ENCODE peak calls at places on chromosomes 2 and 18, in ten cellular contexts. L is GM13977, C is sigmoid colon, M is transverse colon, A is psoas muscle, X is lower leg skin, K is cardiac muscle cell, I is astrocyte of the spinal cord, E is left ventricle myocardium inferior, R is B cell. Z is an unnamed sample.

GRCh38 chr2:127662937-127663565 is 12.3 kb downstream of the LIMS2 start:
- DNase-seq in I (no peak), X (no peak), M (peak), K (no peak), E (no peak), C (peak), L (no peak), A (no peak), R (no peak), Z (no peak)

GRCh38 chr18:77057043-77057442 is 75.5 kb downstream of the MBP start:
- DNase-seq in R (no peak), L (no peak), K (peak), C (no peak), A (peak), E (peak), M (no peak), X (peak), I (no peak), Z (no peak)

GRCh38 chr2:108239786-108240185 is at the start of gene SULT1C3:
- DNase-seq in I (no peak), X (no peak), R (no peak), L (no peak), C (no peak), M (peak), K (no peak), E (no peak), A (no peak), Z (no peak)

GRCh38 chr2:185219981-185220380 is 518.6 kb upstream of the FSIP2 start:
- DNase-seq in A (no peak), M (no peak), X (no peak), L (no peak), C (no peak), R (no peak), K (no peak), I (peak), E (no peak), Z (no peak)

GRCh38 chr18:36402765-36403396 is 105.4 kb downstream of the FHOD3 start:
- DNase-seq in A (peak), M (peak), E (peak), I (peak), L (no peak), X (peak), R (no peak), K (peak), C (peak), Z (peak)

GRCh38 chr2:199278099-199278498 is 179.6 kb downstream of the SATB2 start:
- DNase-seq in K (no peak), M (no peak), A (no peak), R (no peak), I (peak), E (no peak), C (no peak), L (no peak), X (no peak), Z (no peak)

GRCh38 chr18:73551211-73551610 is 596.4 kb downstream of the FBXO15 start:
- DNase-seq in M (no peak), R (no peak), K (no peak), E (no peak), C (no peak), A (no peak), I (no peak), X (no peak), L (no peak), Z (no peak)

GRCh38 chr2:45009303-45009927 is at the start of gene SIX2:
- DNase-seq in I (peak), L (peak), A (peak), E (peak), M (peak), X (peak), R (peak), K (peak), C (peak), Z (no peak)

GRCh38 chr18:61892683-61893303 is at the start of gene RNF152:
- DNase-seq in X (peak), R (peak), E (peak), L (no peak), A (peak), C (peak), I (peak), M (peak), K (peak), Z (peak)

GRCh38 chr2:111995148-111995547 is 59.9 kb upstream of the TMEM87B start:
- DNase-seq in C (no peak), I (no peak), R (no peak), L (no peak), M (peak), K (no peak), X (no peak), A (no peak), E (no peak), Z (no peak)

GRCh38 chr2:239298126-239298804 is 102.6 kb downstream of the HDAC4 start:
- DNase-seq in C (peak), R (no peak), X (peak), L (no peak), A (peak), I (no peak), M (peak), E (peak), K (no peak), Z (no peak)

GRCh38 chr2:20421988-20422678 is 24.7 kb upstream of the RHOB start:
- DNase-seq in A (peak), X (peak), E (peak), R (no peak), M (peak), I (peak), L (no peak), K (peak), C (peak), Z (no peak)

GRCh38 chr2:61620244-61621159 is 82.3 kb upstream of the XPO1 start:
- DNase-seq in R (no peak), M (no peak), E (no peak), A (no peak), K (peak), I (peak), L (peak), X (peak), C (no peak), Z (peak)

GRCh38 chr2:239318091-239318725 is 82.6 kb downstream of the HDAC4 start:
- DNase-seq in E (no peak), I (no peak), A (no peak), M (no peak), L (no peak), R (no peak), X (peak), C (peak), K (no peak), Z (no peak)

GRCh38 chr2:106097370-106098000 is 96.6 kb downstream of the UXS1 start:
- DNase-seq in C (no peak), M (no peak), E (no peak), X (peak), K (no peak), I (no peak), R (no peak), L (no peak), A (no peak), Z (no peak)

GRCh38 chr18:33269223-33269622 is 171.3 kb downstream of the CCDC178 start:
- DNase-seq in R (no peak), L (no peak), A (no peak), C (no peak), E (no peak), M (no peak), X (no peak), I (no peak), K (no peak), Z (no peak)

GRCh38 chr2:193776988-193777387 is 1582.3 kb upstream of the TMEFF2 start:
- DNase-seq in L (no peak), R (peak), I (no peak), K (no peak), X (no peak), E (no peak), M (no peak), A (no peak), C (no peak), Z (no peak)

GRCh38 chr2:207683879-207684627 is 27.4 kb upstream of the CCNYL1 start:
- DNase-seq in I (peak), E (no peak), C (no peak), A (no peak), K (peak), L (no peak), R (no peak), M (peak), X (no peak), Z (no peak)

GRCh38 chr18:63604791-63605567 is 17.8 kb downstream of the SERPINB13 start:
- DNase-seq in I (peak), A (no peak), K (no peak), C (no peak), L (no peak), X (no peak), R (no peak), E (no peak), M (no peak), Z (no peak)

GRCh38 chr18:79511671-79512301 is 116.1 kb downstream of the NFATC1 start:
- DNase-seq in C (peak), A (peak), L (no peak), E (no peak), I (no peak), K (no peak), R (no peak), X (peak), M (peak), Z (no peak)

GRCh38 chr18:31610841-31611240 is 19.2 kb downstream of the TTR start:
- DNase-seq in I (peak), L (no peak), C (no peak), M (peak), K (peak), X (no peak), E (no peak), A (no peak), R (no peak), Z (peak)

GRCh38 chr2:99101697-99102096 is 39.8 kb upstream of the C2orf15 start:
- DNase-seq in C (no peak), I (peak), A (no peak), L (no peak), M (no peak), E (no peak), R (no peak), K (peak), X (no peak), Z (no peak)

GRCh38 chr2:190488516-190489220 is 45.9 kb downstream of the NEMP2 start:
- DNase-seq in X (no peak), A (no peak), R (no peak), M (no peak), E (no peak), L (no peak), K (no peak), I (no peak), C (no peak), Z (no peak)

GRCh38 chr2:1209246-1209645 is 204.0 kb upstream of the TPO start:
- DNase-seq in C (no peak), X (no peak), R (no peak), A (no peak), E (no peak), L (no peak), K (no peak), M (no peak), I (no peak), Z (no peak)

GRCh38 chr18:48619016-48619415 is 80.2 kb downstream of the CTIF start:
- DNase-seq in M (no peak), K (no peak), I (no peak), E (no peak), R (no peak), A (no peak), X (no peak), C (no peak), L (no peak), Z (no peak)

GRCh38 chr2:73063909-73064875 is 7.3 kb downstream of the SFXN5 start:
- DNase-seq in R (no peak), A (no peak), K (peak), E (no peak), I (peak), M (peak), X (no peak), L (no peak), C (no peak), Z (no peak)

GRCh38 chr2:188813315-188813714 is 160.9 kb upstream of the COL3A1 start:
- DNase-seq in K (peak), E (no peak), I (peak), L (no peak), M (no peak), R (no peak), X (no peak), C (no peak), A (no peak), Z (no peak)

GRCh38 chr2:188293601-188294482 is 2.2 kb downstream of the GULP1 start:
- DNase-seq in L (no peak), R (no peak), E (peak), A (peak), K (peak), X (peak), C (peak), I (peak), M (peak), Z (no peak)

GRCh38 chr18:28514699-28515098 is 337.8 kb upstream of the CDH2 start:
- DNase-seq in E (no peak), I (no peak), R (no peak), K (no peak), C (no peak), L (no peak), X (no peak), M (no peak), A (no peak), Z (no peak)

GRCh38 chr2:110865188-110865587 is 132.8 kb downstream of the ACOXL start:
- DNase-seq in C (no peak), X (no peak), L (peak), R (no peak), I (no peak), E (no peak), A (no peak), M (peak), K (peak), Z (peak)

GRCh38 chr2:110866496-110866895 is 134.1 kb downstream of the ACOXL start:
- DNase-seq in R (no peak), L (no peak), A (no peak), C (no peak), I (no peak), M (no peak), X (no peak), E (no peak), K (no peak), Z (no peak)

GRCh38 chr2:110867078-110867477 is 134.7 kb downstream of the ACOXL start:
- DNase-seq in K (no peak), C (no peak), I (no peak), L (no peak), A (no peak), X (no peak), E (no peak), R (no peak), M (no peak), Z (no peak)

GRCh38 chr2:110864721-110865120 is 132.3 kb downstream of the ACOXL start:
- DNase-seq in C (no peak), K (no peak), A (no peak), I (no peak), X (no peak), M (no peak), R (no peak), E (no peak), L (no peak), Z (no peak)

DNA sequence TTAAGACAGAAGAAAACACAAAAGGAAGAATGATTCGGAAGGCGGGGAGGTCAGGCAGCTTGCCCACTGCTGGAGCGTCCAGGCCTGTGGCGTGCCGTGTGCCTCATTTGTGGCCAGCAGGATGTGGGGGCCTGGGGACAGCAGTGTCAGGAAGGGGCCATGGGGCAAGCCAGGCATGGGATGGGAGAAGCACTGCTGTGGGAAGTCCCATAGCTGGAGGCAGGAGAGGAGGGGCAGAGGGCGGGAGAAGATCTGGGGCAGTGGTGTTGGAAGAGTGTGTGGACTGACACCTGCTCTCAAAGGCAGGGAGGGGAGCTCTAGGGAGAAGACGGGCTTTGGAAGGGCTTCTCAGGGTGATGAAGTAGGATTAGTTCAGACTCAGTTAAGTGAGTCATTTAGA is 133.7 kb downstream of the ACOXL start:
- DNase-seq in M (no peak), R (no peak), K (no peak), L (no peak), A (no peak), I (no peak), E (no peak), X (no peak), C (no peak), Z (no peak)
- TF ChIP-seq CTCF in M (no peak), R (no peak), K (no peak), L (no peak), A (no peak), I (no peak), E (no peak), X (no peak), C (no peak), Z (no peak)

GRCh38 chr18:65754121-65754520 is 3.3 kb downstream of the CDH7 start:
- DNase-seq in R (no peak), C (no peak), X (no peak), M (no peak), K (no peak), L (no peak), E (no peak), A (no peak), I (peak), Z (no peak)

GRCh38 chr18:65752625-65753325 is 2.0 kb downstream of the CDH7 start:
- DNase-seq in K (no peak), E (no peak), M (no peak), X (no peak), C (no peak), R (no peak), L (no peak), I (no peak), A (no peak), Z (no peak)

GRCh38 chr18:65755616-65756015 is 4.8 kb downstream of the CDH7 start:
- DNase-seq in L (no peak), K (no peak), I (no peak), A (no peak), R (no peak), E (no peak), C (no peak), X (no peak), M (no peak), Z (no peak)

GRCh38 chr18:65751145-65752085 is 603 bp downstream of the CDH7 start:
- DNase-seq in E (no peak), R (peak), A (peak), M (no peak), L (peak), K (no peak), I (no peak), X (no peak), C (no peak), Z (no peak)

GRCh38 chr18:65753520-65753919 is 2.7 kb downstream of the CDH7 start:
- DNase-seq in X (no peak), M (no peak), C (no peak), I (peak), E (no peak), L (peak), K (no peak), A (no peak), R (peak), Z (peak)
- TF ChIP-seq CTCF in X (no peak), M (peak), C (no peak), I (peak), E (no peak), L (peak), K (no peak), A (peak), R (no peak), Z (peak)

GRCh38 chr18:75478996-75479870 is 51.7 kb upstream of the SMIM21 start:
- DNase-seq in K (peak), X (no peak), A (no peak), I (peak), E (no peak), M (no peak), L (peak), R (peak), C (no peak), Z (peak)
- TF ChIP-seq CTCF in K (peak), X (no peak), A (peak), I (peak), E (peak), M (peak), L (peak), R (peak), C (peak), Z (peak)

GRCh38 chr2:47298739-47299138 is 104.2 kb upstream of the MSH2 start:
- DNase-seq in I (no peak), C (no peak), X (no peak), E (no peak), K (no peak), A (no peak), L (no peak), M (no peak), R (no peak), Z (no peak)

GRCh38 chr2:47300081-47300480 is 102.9 kb upstream of the MSH2 start:
- DNase-seq in I (no peak), E (no peak), L (no peak), A (no peak), R (no peak), K (no peak), M (no peak), C (no peak), X (no peak), Z (no peak)

GRCh38 chr2:47300609-47301276 is 102.2 kb upstream of the MSH2 start:
- DNase-seq in A (no peak), L (no peak), M (no peak), K (no peak), X (no peak), E (no peak), I (no peak), R (peak), C (no peak), Z (peak)

GRCh38 chr2:47297767-47298401 is 105.1 kb upstream of the MSH2 start:
- DNase-seq in M (no peak), X (no peak), I (no peak), L (no peak), R (no peak), C (no peak), E (no peak), K (no peak), A (no peak), Z (no peak)

GRCh38 chr2:47299555-47299954 is 103.4 kb upstream of the MSH2 start:
- DNase-seq in L (no peak), I (peak), M (no peak), K (peak), X (no peak), E (no peak), R (no peak), C (no peak), A (peak), Z (no peak)
- TF ChIP-seq CTCF in L (no peak), I (no peak), M (no peak), K (no peak), X (no peak), E (no peak), R (no peak), C (no peak), A (no peak), Z (no peak)

Z was measured in GM12865.